ENCODE peak calls at places on chromosomes 12 and 14, in nine cellular contexts. R is mesothelial cell of epicardium, B is astrocyte of the spinal cord, N is GM12865, E is AG09309, I is RWPE1, O is fibroblast of the aortic adventitia, C is AG10803, H is Calu3. A is an unnamed sample.

GRCh38 chr14:55349565-55349964 is 62.1 kb downstream of the ATG14 start:
- DNase-seq in R (no peak), C (no peak), O (no peak), N (peak), I (no peak), H (no peak), E (no peak), B (no peak), A (no peak)

GRCh38 chr12:44876554-44877275 is 600 bp upstream of the NELL2 start:
- DNase-seq in I (no peak), O (peak), R (peak), E (no peak), H (peak), N (peak), C (peak), B (peak), A (no peak)

GRCh38 chr14:21024668-21025373 is at the start of gene NDRG2:
- DNase-seq in C (no peak), E (no peak), O (no peak), B (no peak), I (peak), R (peak), H (peak), N (peak), A (peak)

GRCh38 chr12:9651265-9651729 is 18.2 kb upstream of the CLEC2D start:
- DNase-seq in N (peak), O (peak), I (no peak), B (peak), C (peak), R (no peak), H (no peak), E (peak), A (no peak)

GRCh38 chr14:67240978-67241415 is 238 bp upstream of the PALS1 start:
- DNase-seq in I (peak), N (peak), H (peak), E (peak), R (peak), O (peak), B (peak), C (peak), A (peak)

GRCh38 chr14:67856806-67857205 is 37.2 kb downstream of the RAD51B start:
- DNase-seq in E (peak), C (peak), O (peak), R (no peak), H (no peak), I (no peak), B (peak), N (no peak), A (no peak)

GRCh38 chr14:98840076-98840475 is 431.9 kb downstream of the BCL11B start:
- DNase-seq in R (no peak), I (no peak), N (no peak), B (no peak), E (no peak), O (no peak), H (no peak), C (no peak), A (no peak)

GRCh38 chr14:79899610-79900009 is 311.7 kb downstream of the DIO2 start:
- DNase-seq in E (no peak), C (no peak), R (no peak), I (no peak), O (no peak), N (no peak), H (no peak), B (no peak), A (no peak)

GRCh38 chr14:98700748-98701147 is 571.2 kb downstream of the BCL11B start:
- DNase-seq in R (no peak), I (no peak), N (no peak), O (no peak), H (no peak), E (no peak), C (no peak), B (no peak), A (no peak)

GRCh38 chr12:11162494-11162893 is 8.5 kb upstream of the SMIM10L1 start:
- DNase-seq in H (no peak), B (no peak), E (no peak), O (no peak), R (no peak), I (no peak), C (no peak), N (no peak), A (no peak)

GRCh38 chr12:95634622-95635621 is 83.6 kb upstream of the USP44 start:
- DNase-seq in R (no peak), E (no peak), O (no peak), H (peak), I (no peak), N (no peak), C (no peak), B (peak), A (no peak)

GRCh38 chr14:61103541-61104339 is 122.7 kb downstream of the SLC38A6 start:
- DNase-seq in H (peak), N (peak), I (peak), R (no peak), E (peak), O (peak), C (peak), B (peak), A (no peak)

GRCh38 chr12:51893786-51894185 is 5.9 kb downstream of the ANKRD33 start:
- DNase-seq in O (no peak), R (no peak), E (no peak), N (no peak), C (no peak), H (no peak), I (no peak), B (no peak), A (no peak)

GRCh38 chr12:51890135-51890464 is 2.2 kb downstream of the ANKRD33 start:
- DNase-seq in O (no peak), H (no peak), E (no peak), C (no peak), I (no peak), B (no peak), R (no peak), N (no peak), A (no peak)

GRCh38 chr12:51890511-51891171 is 2.7 kb downstream of the ANKRD33 start:
- DNase-seq in I (no peak), B (no peak), O (no peak), R (no peak), E (no peak), H (no peak), C (no peak), N (no peak), A (no peak)

GRCh38 chr12:51889216-51890134 is 1.6 kb downstream of the ANKRD33 start:
- DNase-seq in I (no peak), O (no peak), E (no peak), H (no peak), N (no peak), C (no peak), B (no peak), R (no peak), A (no peak)

GRCh38 chr12:51891843-51892242 is 3.9 kb downstream of the ANKRD33 start:
- DNase-seq in E (no peak), H (no peak), C (peak), I (peak), R (no peak), N (no peak), O (peak), B (no peak), A (no peak)
- TF ChIP-seq CTCF in E (peak), H (no peak), C (peak), I (peak), R (peak), N (peak), O (peak), B (peak), A (peak)

DNA sequence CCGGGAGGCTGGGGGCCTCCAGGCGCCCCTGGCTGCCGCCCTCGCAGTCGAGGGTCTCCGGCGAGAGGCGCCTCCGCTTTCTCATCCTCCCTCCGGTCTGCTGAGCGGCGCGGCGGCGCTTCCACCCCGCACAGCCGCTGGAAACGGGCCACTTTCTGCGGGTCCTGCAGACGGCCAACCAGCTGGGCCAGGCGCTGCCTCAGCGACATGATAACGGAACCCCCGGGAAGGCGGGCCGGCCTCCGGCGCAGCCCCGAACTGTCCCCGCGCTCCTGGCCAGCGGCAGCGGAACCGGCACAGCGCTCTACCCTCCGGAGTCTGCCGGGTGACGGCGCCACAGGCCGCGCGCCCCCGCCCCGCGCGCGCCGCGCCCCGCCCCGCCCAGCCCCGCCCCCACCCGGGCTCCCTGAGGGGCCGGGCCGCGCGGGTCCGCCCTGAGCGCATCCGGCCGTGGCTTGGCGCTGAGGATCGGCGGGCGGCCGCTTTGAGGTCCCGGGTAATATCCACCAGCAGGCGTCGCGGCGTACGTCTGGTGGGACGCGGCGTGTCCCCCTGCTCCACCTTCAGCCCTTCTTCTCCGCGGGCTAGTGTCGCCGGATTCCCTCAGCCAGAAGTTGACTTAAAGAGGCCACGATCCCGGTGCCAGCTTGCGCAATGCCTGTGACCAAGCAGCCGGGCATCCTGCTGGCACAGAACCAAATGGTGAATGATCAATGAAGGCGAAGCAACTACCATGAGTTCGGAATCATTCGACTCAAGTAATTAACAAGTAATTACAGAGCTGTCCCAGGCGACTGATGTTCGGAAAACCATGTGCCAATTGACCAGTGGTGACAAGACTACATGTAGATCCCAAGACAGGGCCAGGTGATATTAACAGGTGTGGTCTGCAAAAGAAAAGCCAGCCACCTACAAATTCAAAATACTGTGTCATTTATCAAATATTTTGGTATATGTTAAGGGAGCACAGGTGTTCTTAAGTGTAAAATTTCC is at the start of gene SGPP1:
- DNase-seq in C (peak), E (no peak), B (peak), H (peak), R (peak), N (peak), O (peak), I (peak), A (peak)
- TF ChIP-seq CTCF in C (peak), E (peak), B (peak), H (no peak), R (no peak), N (peak), O (peak), I (peak), A (peak)

GRCh38 chr14:92589213-92589852 is 75.8 kb downstream of the RIN3 start:
- DNase-seq in O (peak), R (no peak), C (peak), H (no peak), B (no peak), E (no peak), I (no peak), N (peak), A (no peak)
- TF ChIP-seq CTCF in O (peak), R (no peak), C (peak), H (peak), B (peak), E (peak), I (no peak), N (peak), A (no peak)

GRCh38 chr12:102093319-102093718 is 26.6 kb downstream of the NUP37 start:
- DNase-seq in N (no peak), H (no peak), I (no peak), R (no peak), E (no peak), O (peak), C (peak), B (peak), A (no peak)

GRCh38 chr12:102096855-102097254 is 23.1 kb downstream of the NUP37 start:
- DNase-seq in I (no peak), H (no peak), N (peak), C (no peak), O (no peak), B (no peak), E (no peak), R (no peak), A (no peak)

GRCh38 chr12:102095677-102096263 is 24.1 kb downstream of the NUP37 start:
- DNase-seq in H (peak), I (peak), B (peak), O (peak), C (peak), N (peak), R (no peak), E (no peak), A (no peak)
- TF ChIP-seq CTCF in H (peak), I (peak), B (peak), O (peak), C (peak), N (peak), R (no peak), E (peak), A (peak)